ENCODE peak calls at places on chromosomes 16 and 17, in ten cellular contexts. K is AG10803, F is AG04449, C is sigmoid colon, A is left ventricle myocardium inferior, N is SK-N-SH, X is choroid plexus epithelial cell, O is cardiac muscle cell, T is colonic mucosa, W is GM23338. G is an unnamed sample.

GRCh38 chr16:26058326-26058725 is 366.6 kb downstream of the HS3ST4 start:
- DNase-seq in W (no peak), F (no peak), X (no peak), O (no peak), A (no peak), T (no peak), N (no peak), K (no peak), C (no peak), G (no peak)

GRCh38 chr17:49729074-49729473 is 21.3 kb upstream of the SLC35B1 start:
- DNase-seq in T (no peak), W (no peak), X (no peak), N (no peak), C (no peak), F (no peak), K (peak), O (no peak), A (no peak), G (no peak)

GRCh38 chr17:32161506-32162365 is 19.4 kb downstream of the RHOT1 start:
- DNase-seq in A (no peak), F (no peak), T (no peak), O (peak), N (no peak), X (peak), W (no peak), K (peak), C (no peak), G (peak)

GRCh38 chr16:76653390-76654026 is 376.3 kb downstream of the CNTNAP4 start:
- DNase-seq in N (peak), T (no peak), W (peak), O (peak), A (no peak), F (peak), C (no peak), K (peak), X (peak), G (peak)

GRCh38 chr16:22358000-22358399 is 16.4 kb downstream of the CDR2 start:
- DNase-seq in W (no peak), X (no peak), F (no peak), K (no peak), C (no peak), T (no peak), A (no peak), N (no peak), O (no peak), G (no peak)

GRCh38 chr17:48522031-48522593 is 8.7 kb downstream of the HOXB1 start:
- DNase-seq in O (peak), T (no peak), N (no peak), K (no peak), W (no peak), X (no peak), A (no peak), F (no peak), C (no peak), G (no peak)

GRCh38 chr16:29663020-29663828 is at the start of gene SPN:
- DNase-seq in A (no peak), F (no peak), N (no peak), C (no peak), T (no peak), W (peak), K (no peak), X (no peak), O (no peak), G (no peak)

GRCh38 chr16:70730016-70730415 is 44.2 kb upstream of the MTSS2 start:
- DNase-seq in N (no peak), O (no peak), K (no peak), F (no peak), T (no peak), A (no peak), X (no peak), C (no peak), W (no peak), G (no peak)

GRCh38 chr16:55502801-55503366 is 6.0 kb upstream of the LPCAT2 start:
- DNase-seq in O (peak), F (no peak), T (peak), C (peak), X (peak), K (peak), W (peak), A (peak), N (peak), G (peak)

GRCh38 chr16:22425036-22425801 is 50.8 kb upstream of the CDR2 start:
- DNase-seq in T (no peak), W (no peak), N (no peak), F (no peak), X (no peak), K (peak), C (peak), O (no peak), A (peak), G (no peak)

GRCh38 chr16:7185689-7186088 is 147.0 kb upstream of the RBFOX1 start:
- DNase-seq in F (no peak), T (no peak), A (no peak), X (no peak), C (no peak), K (no peak), O (no peak), N (no peak), W (no peak), G (no peak)

GRCh38 chr17:36901506-36901905 is 35.8 kb upstream of the LHX1 start:
- DNase-seq in T (no peak), O (peak), K (peak), F (no peak), W (peak), A (no peak), X (peak), N (no peak), C (no peak), G (peak)

GRCh38 chr16:89168381-89169189 is 3.0 kb upstream of the CDH15 start:
- DNase-seq in A (no peak), C (no peak), K (no peak), T (no peak), F (no peak), O (no peak), W (no peak), N (no peak), X (peak), G (no peak)
- TF ChIP-seq CTCF in A (no peak), C (no peak), K (no peak), T (no peak), F (no peak), O (no peak), W (no peak), N (peak), X (peak), G (no peak)

GRCh38 chr17:57565119-57565635 is 179.9 kb downstream of the CCDC182 start:
- DNase-seq in O (no peak), W (no peak), A (no peak), K (no peak), X (no peak), T (no peak), C (no peak), F (no peak), N (no peak), G (no peak)
- H3K4me3 ChIP-seq in O (no peak), W (no peak), A (no peak), K (no peak), X (no peak), T (no peak), C (no peak), F (no peak), N (no peak), G (no peak)

DNA sequence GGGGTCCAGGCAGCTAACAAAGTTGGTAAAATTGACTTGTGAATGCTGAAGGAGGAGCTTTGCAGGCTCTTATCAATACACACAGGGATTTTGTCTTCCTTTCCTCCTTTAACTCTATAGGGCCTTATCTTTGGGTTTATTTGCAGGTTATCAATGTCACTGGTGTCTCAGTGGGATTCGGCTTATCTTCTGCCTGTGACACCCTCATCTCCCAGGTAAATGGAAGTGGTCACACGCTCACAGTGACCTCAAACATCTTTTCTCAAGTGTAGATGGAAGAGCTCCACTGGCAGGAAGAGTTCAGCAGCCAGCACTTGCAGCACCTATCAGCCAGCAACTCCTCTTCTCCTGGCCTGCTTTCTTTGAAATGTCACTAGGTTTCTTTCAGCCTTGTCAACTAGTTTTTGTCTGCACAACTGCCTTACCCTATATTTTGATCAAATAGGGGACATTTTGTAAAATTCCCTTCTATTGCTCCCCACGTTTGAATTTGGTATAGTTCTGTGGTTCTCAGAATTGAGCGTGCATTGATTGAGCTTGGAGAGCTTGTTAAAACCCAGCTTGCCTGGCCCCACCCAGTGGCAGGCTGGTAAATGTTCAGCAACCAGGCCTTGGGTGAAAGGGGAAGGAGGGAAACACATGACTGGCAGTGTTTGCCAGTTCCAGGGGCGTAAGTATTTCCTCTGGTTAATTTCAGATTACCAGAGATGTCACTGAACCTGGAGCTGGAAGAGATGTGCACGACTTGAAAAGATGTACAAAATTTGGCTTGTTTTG is 12.8 kb downstream of the SLC47A1 start:
- DNase-seq in F (no peak), C (peak), N (no peak), W (peak), T (peak), K (no peak), X (no peak), A (peak), O (no peak), G (no peak)
- TF ChIP-seq CTCF in F (no peak), C (no peak), N (no peak), W (peak), T (peak), K (peak), X (no peak), A (peak), O (no peak), G (peak)

GRCh38 chr17:75319818-75320691 is 30.8 kb upstream of the SLC25A19 start:
- DNase-seq in X (no peak), C (no peak), F (no peak), T (no peak), K (peak), O (peak), N (no peak), W (no peak), A (no peak), G (peak)

GRCh38 chr17:75318615-75319222 is 29.5 kb upstream of the SLC25A19 start:
- DNase-seq in O (no peak), A (no peak), T (no peak), X (no peak), N (no peak), W (no peak), C (no peak), K (no peak), F (no peak), G (no peak)

GRCh38 chr17:75318211-75318610 is 29.0 kb upstream of the SLC25A19 start:
- DNase-seq in F (no peak), A (no peak), W (no peak), N (no peak), O (no peak), C (no peak), X (no peak), K (no peak), T (no peak), G (no peak)

GRCh38 chr17:75323043-75323591 is 33.9 kb upstream of the SLC25A19 start:
- DNase-seq in O (peak), W (peak), K (peak), C (peak), X (peak), A (peak), N (peak), T (peak), F (no peak), G (peak)

GRCh38 chr17:75321506-75321905 is 32.3 kb upstream of the SLC25A19 start:
- DNase-seq in W (no peak), C (no peak), K (no peak), O (no peak), X (no peak), N (no peak), F (no peak), T (no peak), A (no peak), G (no peak)
- H3K4me3 ChIP-seq in W (no peak), C (no peak), K (no peak), O (no peak), X (no peak), N (no peak), F (no peak), T (no peak), A (no peak), G (no peak)